ENCODE peak calls at places on chromosomes 4 and X, in four cellular contexts. V is GM12878, I is HepG2, S is K562. H is an unnamed sample.

GRCh38 chr4:75513529-75514130 is 573 bp downstream of the RCHY1 start:
- DNase-seq in V (no peak), S (no peak), I (no peak), H (no peak)

GRCh38 chrX:41761702-41762101 is 37.7 kb downstream of the GPR82 start:
- DNase-seq in I (no peak), S (no peak), V (no peak), H (no peak)

GRCh38 chr4:139814285-139815015 is 148.8 kb downstream of the MGST2 start:
- DNase-seq in V (no peak), S (no peak), I (no peak), H (no peak)

GRCh38 chr4:106316773-106317409 is 541 bp downstream of the AIMP1 start:
- DNase-seq in V (no peak), S (peak), I (no peak), H (no peak)

GRCh38 chr4:36269116-36269515 is 12.3 kb upstream of the DTHD1 start:
- DNase-seq in S (no peak), I (no peak), V (no peak), H (no peak)

GRCh38 chrX:16869393-16870094 is 618 bp downstream of the RBBP7 start:
- DNase-seq in I (no peak), V (no peak), S (peak), H (peak)

GRCh38 chr4:186819357-186820086 is 95.9 kb upstream of the FAT1 start:
- DNase-seq in S (no peak), I (no peak), V (no peak), H (no peak)

GRCh38 chrX:10098235-10098819 is 58.4 kb upstream of the CLCN4 start:
- DNase-seq in S (no peak), V (peak), I (no peak), H (no peak)

GRCh38 chr4:61149278-61149677 is 50.8 kb upstream of the ADGRL3 start:
- DNase-seq in S (peak), I (no peak), V (no peak), H (no peak)

GRCh38 chr4:182593413-182593812 is 323.8 kb downstream of the DCTD start:
- DNase-seq in I (no peak), S (no peak), V (no peak), H (no peak)

GRCh38 chr4:42655921-42656735 is 777 bp downstream of the ATP8A1 start:
- DNase-seq in I (peak), V (no peak), S (no peak), H (no peak)

GRCh38 chr4:70008771-70009170 is 13.0 kb downstream of the STATH start:
- DNase-seq in I (no peak), S (no peak), V (no peak), H (no peak)

GRCh38 chr4:180598281-180598680 is 1644.9 kb upstream of the TENM3 start:
- DNase-seq in S (no peak), I (no peak), V (no peak), H (no peak)

GRCh38 chr4:1573830-1574459 is 110.2 kb downstream of the FAM53A start:
- DNase-seq in S (no peak), V (no peak), I (no peak), H (no peak)

GRCh38 chrX:12709047-12709446 is 82.2 kb upstream of the PRPS2 start:
- DNase-seq in V (no peak), S (no peak), I (no peak), H (no peak)

GRCh38 chr4:128288689-128289106 is 1.1 kb upstream of the PGRMC2 start:
- DNase-seq in S (peak), I (no peak), V (peak), H (peak)
- TF ChIP-seq POLR2AphosphoS2 in S (no peak), I (no peak), V (no peak), H (no peak)

GRCh38 chrX:3712870-3713224 is 602 bp downstream of the PRKX start:
- DNase-seq in S (peak), V (no peak), I (no peak), H (no peak)
- TF ChIP-seq POLR2AphosphoS2 in S (no peak), V (no peak), I (no peak), H (no peak)

DNA sequence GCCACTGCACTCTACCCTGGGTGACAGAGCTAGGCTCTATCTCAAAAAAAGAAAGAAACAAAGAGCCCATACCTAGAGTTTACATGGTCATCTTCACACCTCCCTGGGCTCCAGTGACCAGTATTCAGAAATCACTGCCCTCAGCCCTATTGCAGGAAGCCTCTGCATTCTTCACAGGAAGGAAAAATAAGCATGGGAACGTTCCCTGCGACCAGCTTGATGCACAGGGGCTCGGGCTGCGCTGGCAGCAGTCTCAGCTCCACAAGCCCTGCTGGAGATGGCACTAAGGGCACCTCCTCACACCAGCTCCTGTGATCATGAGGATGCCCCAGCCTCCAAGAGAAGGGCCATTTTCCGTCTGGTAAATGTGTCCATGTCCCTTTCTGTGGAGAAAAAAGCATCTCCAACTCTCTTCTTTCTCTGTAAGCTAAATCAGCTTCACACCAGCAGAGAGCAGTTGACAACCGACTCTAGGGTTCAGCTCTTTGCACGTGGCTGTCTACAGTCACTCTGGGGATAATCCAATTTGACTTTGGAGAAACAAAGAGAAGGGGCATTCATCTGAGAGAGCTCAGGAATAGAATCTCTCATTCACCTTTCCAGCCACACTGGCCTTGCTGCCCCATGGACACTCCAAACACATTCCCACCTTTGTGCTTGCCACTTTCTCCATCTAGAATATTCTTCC is 33.1 kb downstream of the LDB2 start:
- DNase-seq in S (no peak), I (no peak), V (no peak), H (no peak)
- TF ChIP-seq POLR2AphosphoS2 in S (no peak), I (no peak), V (no peak), H (no peak)

GRCh38 chrX:39705299-39705698 is 392.5 kb downstream of the BCOR start:
- DNase-seq in I (no peak), V (no peak), S (peak), H (peak)

GRCh38 chrX:39714471-39714870 is 383.3 kb downstream of the BCOR start:
- DNase-seq in S (no peak), V (no peak), I (no peak), H (no peak)

GRCh38 chrX:39704590-39704989 is 393.2 kb downstream of the BCOR start:
- DNase-seq in V (no peak), S (no peak), I (peak), H (no peak)

GRCh38 chrX:39709364-39709763 is 388.4 kb downstream of the BCOR start:
- DNase-seq in S (no peak), I (no peak), V (no peak), H (no peak)
- TF ChIP-seq POLR2AphosphoS2 in S (no peak), I (no peak), V (no peak), H (no peak)

DNA sequence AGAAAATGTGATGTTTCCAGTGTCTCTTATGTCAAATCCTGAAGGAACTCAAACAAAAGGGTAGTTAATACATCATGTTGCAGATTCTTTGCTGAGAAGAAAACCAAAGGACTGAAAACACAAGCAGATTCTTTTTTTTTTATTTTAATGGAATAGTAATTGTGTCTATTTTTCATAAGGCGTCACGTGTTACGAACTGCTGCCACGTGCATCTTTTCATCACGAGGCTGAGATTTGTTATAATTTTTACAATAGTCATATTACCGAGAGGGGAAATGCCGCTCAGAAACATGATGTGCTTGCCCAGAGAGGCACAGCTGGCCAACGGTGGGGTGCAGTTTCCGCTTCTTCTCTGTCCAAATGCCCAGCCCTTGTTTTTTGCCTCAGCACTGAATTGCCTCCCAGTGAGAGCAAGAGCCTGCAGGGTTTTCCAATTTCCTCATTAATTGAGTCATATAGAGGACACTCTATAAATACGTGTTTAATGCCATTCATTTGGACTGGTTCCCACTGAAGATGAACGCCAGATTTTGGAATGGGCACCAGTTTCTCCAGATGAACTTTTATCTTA is 225.3 kb downstream of the STK32B start:
- DNase-seq in S (no peak), I (no peak), V (no peak), H (no peak)
- TF ChIP-seq POLR2AphosphoS2 in S (no peak), I (no peak), V (no peak), H (no peak)

GRCh38 chrX:104108955-104109354 is 3.4 kb upstream of the ZCCHC18 start:
- DNase-seq in S (no peak), I (no peak), V (no peak), H (no peak)

GRCh38 chrX:104117753-104118152 is 5.4 kb downstream of the ZCCHC18 start:
- DNase-seq in S (no peak), V (no peak), I (no peak), H (no peak)

GRCh38 chrX:104113237-104113965 is 1.1 kb downstream of the ZCCHC18 start:
- DNase-seq in S (peak), I (peak), V (no peak), H (peak)

DNA sequence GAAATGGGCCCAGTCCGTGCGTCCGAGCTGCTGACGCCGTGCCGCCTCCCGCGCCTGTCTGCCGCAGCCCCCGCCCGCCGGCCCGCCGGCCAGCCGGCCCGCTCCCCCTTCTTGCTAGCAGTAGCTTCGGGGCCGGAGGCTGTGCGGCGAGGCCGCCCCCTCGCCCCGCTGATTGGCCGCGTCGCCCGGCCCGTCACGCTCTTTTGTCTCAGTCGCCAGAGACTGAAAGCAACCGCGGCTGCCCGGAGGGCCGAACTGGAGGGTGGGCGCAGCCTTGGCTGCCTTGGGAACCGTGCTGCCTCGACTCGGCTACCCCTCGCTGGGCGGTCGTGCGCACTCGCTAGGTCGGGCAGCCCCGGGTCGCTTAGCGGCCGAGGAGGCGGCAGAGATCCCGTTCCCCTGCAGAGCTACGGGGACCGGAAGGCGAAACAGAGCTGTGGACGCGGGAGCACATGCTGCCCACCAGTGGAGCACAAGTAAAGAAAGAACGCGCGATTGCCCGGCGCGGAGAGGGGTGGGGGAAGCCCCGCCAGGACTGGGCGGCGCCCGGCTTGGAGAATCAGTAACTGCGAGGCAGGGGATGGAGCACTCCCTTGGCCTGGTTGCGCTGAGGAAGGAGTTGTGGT is at the start of gene ZCCHC18:
- DNase-seq in S (peak), I (peak), V (no peak), H (peak)
- TF ChIP-seq POLR2AphosphoS2 in S (no peak), I (no peak), V (no peak), H (no peak)

DNA sequence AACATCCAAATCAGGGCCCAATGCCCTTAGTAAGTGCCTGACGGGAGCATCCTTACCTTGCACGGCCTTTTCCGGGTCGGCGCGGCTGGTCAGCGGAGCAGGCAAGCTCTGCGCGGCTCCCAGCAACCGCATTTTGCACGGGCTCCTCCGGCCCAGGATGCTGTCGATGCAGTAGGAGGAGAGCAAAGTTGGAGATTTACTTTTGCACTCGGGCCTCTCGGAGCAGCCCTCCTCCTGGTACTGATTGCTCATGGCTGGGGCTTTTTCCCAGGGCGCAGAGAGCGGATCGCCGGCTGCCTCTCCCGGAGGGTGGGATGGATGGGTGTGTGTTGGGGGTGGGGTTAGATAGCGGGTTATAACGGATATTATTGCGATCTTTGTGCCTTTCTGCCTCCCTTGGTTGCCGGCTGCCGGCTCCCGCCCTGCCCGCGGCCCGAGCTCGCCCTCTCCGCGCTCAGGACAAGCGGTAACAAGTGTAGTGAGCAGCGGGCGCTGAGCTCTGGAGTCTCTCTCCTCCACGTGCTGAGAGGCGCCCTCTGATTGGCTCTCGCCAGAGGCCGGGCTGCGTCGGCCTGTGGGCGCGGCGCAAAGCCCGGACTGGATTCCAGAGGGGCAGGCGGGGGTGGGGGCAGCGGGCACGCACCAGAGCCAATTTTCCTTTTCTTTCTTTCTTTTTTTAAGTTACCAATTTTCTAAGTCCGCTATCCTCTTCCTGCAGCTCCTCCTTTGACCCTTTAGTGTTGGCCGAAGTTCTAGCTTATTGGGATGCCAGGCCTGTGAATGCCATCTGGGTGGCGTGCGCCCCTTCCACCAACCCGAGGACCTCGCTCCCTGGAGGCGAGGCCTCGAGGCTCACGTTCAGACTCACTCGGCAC is at the start of gene ARX:
- DNase-seq in V (no peak), S (peak), I (peak), H (peak)
- TF ChIP-seq POLR2AphosphoS2 in V (no peak), S (no peak), I (no peak), H (no peak)